ENCODE peak calls at places on chromosomes 6 and 20, in six cellular contexts. G is heart right ventricle, L is psoas muscle, S is Karpas-422, R is GM23338, T is neuronal stem cell. C is an unnamed sample. For H3K4me1, the result is how much of the 10 kb centered on the place peaks cover.

GRCh38 chr20:16317445-16318362 is 255.5 kb downstream of the KIF16B start:
- DNase-seq in G (no peak), L (no peak), S (no peak), R (no peak), T (no peak), C (no peak)

GRCh38 chr20:21096321-21097043 is 9.7 kb downstream of the LINC00237 start:
- DNase-seq in G (no peak), L (no peak), S (peak), R (peak), T (no peak), C (peak)

GRCh38 chr6:41813469-41813868 is 26.0 kb downstream of the TOMM6 start:
- DNase-seq in G (no peak), L (no peak), S (no peak), R (no peak), T (no peak), C (no peak)

GRCh38 chr6:389143-389542 is 2.4 kb upstream of the IRF4 start:
- DNase-seq in G (no peak), L (no peak), S (no peak), R (no peak), T (no peak), C (no peak)

GRCh38 chr20:32527447-32528055 is 57.6 kb downstream of the NOL4L start:
- DNase-seq in G (no peak), L (no peak), S (no peak), R (no peak), T (no peak), C (no peak)

GRCh38 chr6:48140221-48140620 is 29.2 kb upstream of the PTCHD4 start:
- DNase-seq in G (no peak), L (no peak), S (no peak), R (no peak), T (no peak), C (no peak)

GRCh38 chr6:22035690-22036089 is 261.1 kb downstream of the PRL start:
- DNase-seq in G (no peak), L (no peak), S (no peak), R (no peak), T (no peak), C (no peak)

GRCh38 chr20:42492998-42493397 is 696.7 kb downstream of the PTPRT start:
- DNase-seq in G (no peak), L (no peak), S (peak), R (no peak), T (no peak), C (no peak)

GRCh38 chr20:64035933-64036345 is at the start of gene C20orf204:
- DNase-seq in G (no peak), L (no peak), S (no peak), R (peak), T (no peak), C (no peak)

GRCh38 chr20:41018153-41018552 is 10.5 kb upstream of the TOP1 start:
- DNase-seq in G (no peak), L (no peak), S (no peak), R (no peak), T (no peak), C (no peak)

GRCh38 chr6:30007132-30007764 is 53.8 kb upstream of the POLR1H start:
- DNase-seq in G (no peak), L (peak), S (no peak), R (peak), T (no peak), C (peak)

GRCh38 chr6:154488802-154489437 is 21.6 kb downstream of the CNKSR3 start:
- DNase-seq in G (no peak), L (no peak), S (no peak), R (no peak), T (no peak), C (no peak)

GRCh38 chr20:7879883-7880282 is 60.4 kb downstream of the HAO1 start:
- DNase-seq in G (no peak), L (no peak), S (no peak), R (peak), T (no peak), C (no peak)

GRCh38 chr6:113645986-113646385 is 211.2 kb upstream of the MARCKS start:
- DNase-seq in G (no peak), L (no peak), S (no peak), R (no peak), T (no peak), C (no peak)

GRCh38 chr6:9467746-9468145 is 947.1 kb downstream of the TFAP2A start:
- DNase-seq in G (no peak), L (no peak), S (no peak), R (no peak), T (no peak), C (no peak)

GRCh38 chr6:52512199-52512598 is 64.7 kb downstream of the TRAM2 start:
- DNase-seq in G (peak), L (peak), S (no peak), R (no peak), T (no peak), C (no peak)

GRCh38 chr6:31086788-31087440 is 25.5 kb downstream of the C6orf15 start:
- DNase-seq in G (no peak), L (no peak), S (no peak), R (no peak), T (no peak), C (no peak)

GRCh38 chr6:3370361-3371221 is 86.3 kb downstream of the SLC22A23 start:
- DNase-seq in G (no peak), L (no peak), S (no peak), R (peak), T (no peak), C (no peak)

GRCh38 chr6:42710316-42710715 is 12.1 kb downstream of the PRPH2 start:
- DNase-seq in G (no peak), L (no peak), S (no peak), R (peak), T (peak), C (no peak)

GRCh38 chr6:51738614-51739013 is 348.8 kb downstream of the PKHD1 start:
- DNase-seq in G (no peak), L (no peak), S (no peak), R (peak), T (no peak), C (no peak)

GRCh38 chr20:48265791-48266190 is 480.5 kb upstream of the SULF2 start:
- DNase-seq in G (no peak), L (no peak), S (no peak), R (no peak), T (no peak), C (no peak)

GRCh38 chr6:41954668-41955067 is 13.1 kb upstream of the CCND3 start:
- DNase-seq in G (no peak), L (no peak), S (peak), R (no peak), T (no peak), C (no peak)

GRCh38 chr6:3609388-3609787 is 142.1 kb downstream of the PXDC1 start:
- DNase-seq in G (no peak), L (no peak), S (no peak), R (no peak), T (no peak), C (no peak)

GRCh38 chr20:31566658-31567379 is 38.3 kb upstream of the ID1 start:
- DNase-seq in G (no peak), L (no peak), S (no peak), R (peak), T (no peak), C (no peak)

GRCh38 chr20:23441850-23442313 is 2.4 kb downstream of the CSTL1 start:
- DNase-seq in G (peak), L (peak), S (peak), R (peak), T (peak), C (no peak)

GRCh38 chr20:11832397-11832796 is 85.3 kb upstream of the BTBD3 start:
- DNase-seq in G (no peak), L (no peak), S (no peak), R (no peak), T (no peak), C (no peak)

GRCh38 chr20:61806995-61807394 is 258.7 kb downstream of the TAF4 start:
- DNase-seq in G (no peak), L (no peak), S (no peak), R (no peak), T (no peak), C (no peak)

GRCh38 chr20:496126-496696 is 33.9 kb upstream of the TBC1D20 start:
- DNase-seq in G (no peak), L (no peak), S (no peak), R (no peak), T (no peak), C (peak)

GRCh38 chr6:52649521-52649920 is 21.4 kb upstream of the TMEM14A start:
- DNase-seq in G (no peak), L (no peak), S (no peak), R (no peak), T (no peak), C (no peak)

GRCh38 chr6:40181367-40181766 is 247.1 kb upstream of the MOCS1 start:
- DNase-seq in G (no peak), L (no peak), S (no peak), R (no peak), T (no peak), C (no peak)

GRCh38 chr6:22295145-22295544 is 1.7 kb downstream of the PRL start:
- DNase-seq in G (no peak), L (no peak), S (no peak), R (no peak), T (no peak), C (no peak)

GRCh38 chr6:106792536-106793236 is 163.3 kb downstream of the QRSL1 start:
- DNase-seq in G (no peak), L (no peak), S (no peak), R (no peak), T (no peak), C (no peak)

GRCh38 chr6:106790935-106791334 is 161.6 kb downstream of the QRSL1 start:
- DNase-seq in G (no peak), L (no peak), S (no peak), R (no peak), T (no peak), C (no peak)

GRCh38 chr6:106797186-106797585 is 167.8 kb downstream of the QRSL1 start:
- DNase-seq in G (no peak), L (no peak), S (no peak), R (no peak), T (no peak), C (no peak)

GRCh38 chr6:106796754-106797153 is 167.4 kb downstream of the QRSL1 start:
- DNase-seq in G (no peak), L (no peak), S (no peak), R (no peak), T (no peak), C (no peak)

GRCh38 chr6:106794129-106794528 is 164.8 kb downstream of the QRSL1 start:
- DNase-seq in G (no peak), L (no peak), S (no peak), R (no peak), T (no peak), C (no peak)
- H3K27ac ChIP-seq in G (no peak), L (no peak), S (no peak), R (no peak), T (no peak), C (no peak)

DNA sequence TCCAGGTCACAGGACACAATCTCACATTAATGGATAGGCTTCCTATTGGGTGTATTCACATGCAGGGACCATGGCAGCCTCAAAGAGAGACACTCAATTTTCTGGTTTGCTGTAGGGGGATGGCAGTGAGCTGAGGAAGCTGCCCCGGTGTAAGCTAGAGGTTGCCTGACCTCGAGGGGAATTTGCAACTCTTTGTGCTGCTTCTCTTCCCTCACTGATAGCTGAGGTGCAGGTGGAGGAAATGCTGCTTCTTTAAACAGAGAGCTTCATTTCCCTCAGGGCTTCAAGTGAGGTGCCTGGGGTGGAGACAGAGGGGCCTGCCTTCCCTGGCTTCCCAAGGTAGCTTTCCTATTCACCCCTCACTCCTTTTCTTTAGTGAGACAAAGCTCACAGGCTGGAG is 151.9 kb downstream of the CD83 start:
- DNase-seq in G (no peak), L (no peak), S (no peak), R (no peak), T (no peak), C (peak)
- H3K4me1 ChIP-seq in G (under half), L (under half), S (under half), R (under half), T (under half), C (under half)

GRCh38 chr20:46915580-46916243 is 21.1 kb downstream of the EYA2 start:
- DNase-seq in G (no peak), L (no peak), S (no peak), R (no peak), T (no peak), C (no peak)

GRCh38 chr20:46917155-46917554 is 22.5 kb downstream of the EYA2 start:
- DNase-seq in G (no peak), L (no peak), S (no peak), R (no peak), T (no peak), C (no peak)

GRCh38 chr20:46916244-46916603 is 21.6 kb downstream of the EYA2 start:
- DNase-seq in G (no peak), L (no peak), S (no peak), R (no peak), T (no peak), C (no peak)

GRCh38 chr20:46923550-46923949 is 28.9 kb downstream of the EYA2 start:
- DNase-seq in G (no peak), L (no peak), S (no peak), R (no peak), T (no peak), C (no peak)

GRCh38 chr20:46920114-46920513 is 25.5 kb downstream of the EYA2 start:
- DNase-seq in G (no peak), L (no peak), S (no peak), R (no peak), T (no peak), C (no peak)
- H3K27ac ChIP-seq in G (no peak), L (no peak), S (no peak), R (no peak), T (no peak), C (no peak)

DNA sequence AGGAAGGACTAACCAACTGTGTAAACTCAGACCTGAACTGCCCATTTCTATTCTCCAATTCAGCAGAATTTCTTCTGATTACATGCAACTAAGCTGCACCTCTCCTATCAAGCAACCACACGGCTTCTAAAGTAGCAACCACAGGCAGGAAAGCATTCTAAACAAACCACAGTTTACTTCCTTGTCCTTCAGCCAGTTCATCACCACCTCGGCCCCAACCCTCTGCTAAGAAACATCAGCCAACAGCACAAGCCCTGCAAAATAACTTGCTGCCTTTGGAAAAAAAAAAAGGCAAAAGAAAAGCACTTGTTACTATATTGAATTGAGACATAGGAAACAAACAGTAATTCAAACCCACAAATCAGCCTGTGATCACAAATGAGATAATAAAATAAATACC is 140.3 kb downstream of the NFATC2 start:
- DNase-seq in G (no peak), L (no peak), S (no peak), R (no peak), T (no peak), C (no peak)
- H3K4me1 ChIP-seq in G (under half), L (under half), S (under half), R (under half), T (under half), C (under half)

GRCh38 chr6:1663511-1663910 is 53.8 kb downstream of the FOXC1 start:
- DNase-seq in G (no peak), L (no peak), S (no peak), R (no peak), T (no peak), C (no peak)
- H3K27ac ChIP-seq in G (no peak), L (no peak), S (no peak), R (no peak), T (no peak), C (no peak)